ENCODE peak calls at places on chromosomes 16 and 17, in four cellular contexts. M is heart right ventricle, A is cardiac fibroblast, O is OCI-LY7. I is an unnamed sample.

GRCh38 chr17:14014647-14015046 is 54.7 kb upstream of the COX10 start:
- DNase-seq in M (no peak), A (no peak), O (no peak), I (no peak)

GRCh38 chr16:10581507-10581906 is 1.1 kb upstream of the EMP2 start:
- DNase-seq in M (no peak), A (peak), O (no peak), I (no peak)

GRCh38 chr17:43350888-43351361 is 47.9 kb upstream of the ARL4D start:
- DNase-seq in M (no peak), A (no peak), O (no peak), I (no peak)

GRCh38 chr17:10842658-10843057 is 4.8 kb upstream of the PIRT start:
- DNase-seq in M (no peak), A (no peak), O (no peak), I (no peak)

GRCh38 chr17:35018814-35019213 is 38.5 kb downstream of the LIG3 start:
- DNase-seq in M (no peak), A (no peak), O (no peak), I (no peak)

GRCh38 chr17:81164464-81165245 is 652 bp upstream of the PVALEF start:
- DNase-seq in M (no peak), A (no peak), O (no peak), I (no peak)

GRCh38 chr17:58085039-58085715 is 2.0 kb downstream of the DYNLL2 start:
- DNase-seq in M (no peak), A (no peak), O (no peak), I (no peak)

GRCh38 chr16:84827131-84827574 is 7.4 kb downstream of the CRISPLD2 start:
- DNase-seq in M (no peak), A (peak), O (no peak), I (peak)

GRCh38 chr16:49469930-49470451 is 96.4 kb downstream of the C16orf78 start:
- DNase-seq in M (no peak), A (no peak), O (no peak), I (no peak)

GRCh38 chr16:25512041-25512440 is 179.7 kb upstream of the HS3ST4 start:
- DNase-seq in M (no peak), A (no peak), O (no peak), I (no peak)

GRCh38 chr17:43956222-43956621 is 2.5 kb upstream of the PYY start:
- DNase-seq in M (no peak), A (no peak), O (no peak), I (no peak)

GRCh38 chr16:56935201-56935600 is 3.3 kb downstream of the HERPUD1 start:
- DNase-seq in M (no peak), A (no peak), O (no peak), I (no peak)

GRCh38 chr17:19546289-19547065 is 12.8 kb downstream of the SLC47A1 start:
- DNase-seq in M (peak), A (no peak), O (peak), I (peak)

GRCh38 chr16:8998114-8998513 is 34.4 kb upstream of the USP7 start:
- DNase-seq in M (no peak), A (peak), O (no peak), I (no peak)

GRCh38 chr17:1073241-1073962 is 76.5 kb downstream of the TIMM22 start:
- DNase-seq in M (no peak), A (no peak), O (no peak), I (no peak)

GRCh38 chr16:2339521-2340484 is 725 bp downstream of the ABCA3 start:
- DNase-seq in M (peak), A (peak), O (no peak), I (no peak)

GRCh38 chr16:89013111-89013510 is 36.1 kb upstream of the CBFA2T3 start:
- DNase-seq in M (no peak), A (no peak), O (no peak), I (no peak)

GRCh38 chr16:1989826-1990335 is at the start of gene SYNGR3:
- DNase-seq in M (no peak), A (no peak), O (peak), I (no peak)

GRCh38 chr16:50616386-50616785 is 64.7 kb downstream of the SNX20 start:
- DNase-seq in M (no peak), A (no peak), O (no peak), I (no peak)

GRCh38 chr16:8852534-8852933 is 16.3 kb downstream of the CARHSP1 start:
- DNase-seq in M (no peak), A (peak), O (no peak), I (no peak)

GRCh38 chr16:57634171-57634570 is 5.7 kb downstream of the ADGRG1 start:
- DNase-seq in M (no peak), A (no peak), O (no peak), I (no peak)

GRCh38 chr17:44911133-44912001 is 3.9 kb downstream of the GFAP start:
- DNase-seq in M (peak), A (peak), O (peak), I (no peak)

GRCh38 chr16:49748322-49748721 is 107.6 kb downstream of the ZNF423 start:
- DNase-seq in M (no peak), A (peak), O (no peak), I (peak)

DNA sequence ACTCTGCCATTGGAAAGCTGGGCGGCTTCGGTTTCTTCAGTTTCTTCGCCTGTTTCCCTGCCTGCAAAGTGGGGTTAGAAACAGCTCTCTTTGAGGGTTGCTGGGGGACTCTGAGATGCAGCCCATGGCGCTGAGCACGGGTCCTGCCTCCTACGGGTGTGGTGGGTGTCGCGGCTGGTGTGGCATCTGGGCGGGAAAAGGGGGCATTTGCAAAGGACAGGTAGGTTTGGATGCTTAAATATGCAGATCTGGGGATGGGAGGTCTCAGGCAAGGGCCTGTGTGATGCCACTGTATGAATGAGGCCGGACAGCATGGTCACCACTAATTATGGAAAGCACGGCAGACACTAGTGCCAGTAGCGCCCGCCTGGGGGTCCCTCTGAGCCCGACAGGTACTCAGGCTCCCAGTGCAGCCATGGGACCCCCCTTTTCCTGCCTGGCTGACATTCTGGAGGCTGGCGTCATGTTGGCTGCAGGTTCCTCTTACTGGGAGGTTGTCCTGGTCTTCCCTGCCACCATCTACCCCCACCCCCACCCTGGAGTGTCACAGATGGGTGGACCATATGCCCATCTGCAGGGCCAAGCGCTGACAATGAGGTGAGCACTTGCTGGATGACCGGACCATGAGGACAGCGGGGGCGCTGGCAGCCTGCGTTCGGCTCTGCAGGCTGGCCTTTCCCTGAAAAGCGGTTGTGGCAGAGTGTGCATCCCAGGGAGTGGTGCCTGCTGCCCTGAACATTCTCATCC is 237.7 kb downstream of the SEC14L1 start:
- DNase-seq in M (no peak), A (no peak), O (no peak), I (no peak)
- TF ChIP-seq CTCF in M (no peak), A (no peak), O (no peak), I (no peak)

GRCh38 chr17:75959839-75960511 is 19.0 kb downstream of the ACOX1 start:
- DNase-seq in M (no peak), A (no peak), O (no peak), I (no peak)
- H3K4me3 ChIP-seq in M (no peak), A (no peak), O (no peak), I (no peak)

DNA sequence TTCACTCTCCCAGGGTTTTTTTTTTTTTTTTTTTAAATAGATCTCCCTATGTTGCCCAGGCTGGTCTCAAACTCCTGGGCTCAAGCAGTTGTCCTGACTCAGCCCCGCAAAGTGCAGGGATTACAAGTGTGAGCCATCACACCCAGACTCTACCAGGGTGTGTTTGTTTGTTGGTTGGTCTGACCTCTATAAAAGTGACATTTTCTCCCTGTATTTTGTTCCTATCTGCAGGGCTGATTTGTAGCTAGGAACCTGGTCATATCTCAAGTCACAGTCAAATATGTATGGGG is 46.3 kb upstream of the B4GALNT2 start:
- DNase-seq in M (no peak), A (no peak), O (no peak), I (no peak)
- TF ChIP-seq CTCF in M (no peak), A (no peak), O (no peak), I (no peak)

GRCh38 chr16:71899171-71899570 is 3.8 kb downstream of the IST1 start:
- DNase-seq in M (no peak), A (no peak), O (no peak), I (no peak)
- H3K4me3 ChIP-seq in M (no peak), A (no peak), O (no peak), I (no peak)

DNA sequence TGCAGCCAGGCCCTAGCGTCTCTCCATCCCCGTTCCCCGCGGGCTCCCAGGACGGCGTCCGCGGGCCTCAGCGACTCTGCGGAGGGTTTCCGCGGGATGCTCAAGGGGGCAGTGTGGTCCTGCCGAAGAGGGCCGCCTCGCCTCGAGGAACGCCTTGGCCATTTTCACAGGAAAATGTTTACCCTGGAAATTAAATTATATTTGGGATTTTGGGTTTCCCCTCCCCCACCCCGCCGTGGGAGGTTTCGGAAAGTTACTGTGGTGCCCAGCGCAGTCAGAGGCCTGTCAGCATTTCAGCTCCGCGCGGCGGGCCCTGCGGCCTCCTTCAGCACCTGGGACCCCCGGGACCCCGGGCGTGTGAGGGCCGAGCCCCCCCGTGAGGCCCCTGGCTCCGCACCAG is 94.5 kb downstream of the PCTP start:
- DNase-seq in M (peak), A (peak), O (no peak), I (peak)
- TF ChIP-seq CTCF in M (peak), A (peak), O (no peak), I (no peak)

DNA sequence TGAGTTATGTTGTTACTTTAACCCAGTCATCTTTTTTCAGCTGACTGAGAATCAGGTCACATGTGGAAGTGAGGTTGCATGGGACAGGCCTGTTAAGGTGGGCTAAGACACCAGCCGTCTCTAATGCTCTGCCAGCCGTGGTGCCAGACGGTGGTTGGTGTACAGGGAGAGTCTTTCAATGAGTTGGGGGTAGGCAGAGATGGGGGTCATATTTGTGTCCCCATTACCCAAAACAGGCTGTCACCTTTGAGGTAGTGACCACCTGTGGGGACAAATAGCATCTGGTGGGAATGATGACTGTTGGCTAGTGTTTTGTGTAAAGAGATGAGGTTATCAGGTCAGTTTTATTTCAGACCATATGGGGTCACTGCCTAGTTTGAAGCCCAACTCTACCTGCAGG is 1.8 kb downstream of the RPL38 start:
- DNase-seq in M (no peak), A (no peak), O (no peak), I (no peak)
- H3K4me3 ChIP-seq in M (no peak), A (no peak), O (peak), I (no peak)

DNA sequence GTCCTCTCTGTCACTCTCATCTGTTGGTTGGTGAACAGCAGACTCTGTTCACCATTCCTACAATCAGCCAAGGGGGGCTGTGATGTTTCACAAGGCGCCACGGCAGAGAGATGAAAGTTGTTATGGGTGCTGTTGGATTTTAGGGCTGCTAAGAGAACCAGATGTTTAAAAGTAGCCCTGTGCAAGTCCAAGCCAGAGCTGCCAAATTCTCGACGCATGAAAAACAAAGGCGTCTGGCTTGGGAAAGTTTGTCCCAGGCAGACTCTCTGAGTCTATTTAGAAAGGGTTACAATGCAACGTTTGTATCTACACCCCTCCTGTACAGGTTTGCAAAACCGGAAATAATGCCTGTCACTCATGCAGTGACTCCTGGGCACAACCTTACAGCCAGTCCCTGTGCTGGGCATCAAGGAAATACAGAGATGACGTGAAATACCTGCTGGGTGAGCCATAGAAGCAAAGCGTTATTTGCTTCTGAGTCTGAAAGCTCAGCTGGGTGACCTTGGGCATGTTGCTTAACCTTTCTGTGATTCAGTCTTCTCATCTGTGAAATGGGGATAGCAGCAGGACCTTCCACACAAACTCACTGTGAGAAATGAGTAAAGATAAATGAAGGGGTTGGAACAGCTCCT is 74.8 kb downstream of the XYLT1 start:
- DNase-seq in M (no peak), A (peak), O (no peak), I (peak)
- TF ChIP-seq CTCF in M (no peak), A (no peak), O (no peak), I (no peak)

DNA sequence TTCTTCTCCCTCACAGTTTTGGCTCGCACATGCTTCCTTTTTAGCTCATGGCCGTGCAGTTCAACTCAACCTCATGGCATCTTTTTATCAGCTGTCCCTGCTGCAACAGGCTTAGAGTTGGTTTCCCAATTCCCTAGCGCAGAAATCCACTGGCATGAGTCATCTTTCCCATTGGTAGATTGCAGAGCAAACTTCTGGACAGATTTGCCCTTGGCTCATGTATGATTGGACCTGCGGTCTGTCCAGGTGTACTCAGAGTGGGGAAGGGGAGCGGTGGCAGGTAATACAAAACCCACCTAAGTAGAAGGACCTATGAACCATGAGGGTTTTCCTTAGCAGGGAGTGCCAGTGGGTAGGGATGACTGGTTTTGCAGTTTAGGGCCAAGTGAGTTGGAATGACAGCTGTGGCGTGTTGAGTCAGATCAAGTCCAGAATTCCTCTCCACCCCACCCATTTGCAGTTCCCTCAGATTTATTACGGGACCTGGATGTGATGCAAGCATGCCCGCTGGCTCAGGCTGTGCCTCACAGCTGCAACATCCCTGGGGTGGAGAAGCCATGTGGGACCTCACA is 584.7 kb downstream of the WWOX start:
- DNase-seq in M (peak), A (peak), O (no peak), I (peak)
- H3K4me3 ChIP-seq in M (no peak), A (no peak), O (no peak), I (no peak)

GRCh38 chr16:15778999-15779614 is 77.7 kb downstream of the MYH11 start:
- DNase-seq in M (no peak), A (no peak), O (no peak), I (no peak)

GRCh38 chr16:15779664-15780351 is 77.0 kb downstream of the MYH11 start:
- DNase-seq in M (no peak), A (no peak), O (no peak), I (no peak)

GRCh38 chr16:15781650-15782049 is 75.2 kb downstream of the MYH11 start:
- DNase-seq in M (no peak), A (no peak), O (no peak), I (no peak)

GRCh38 chr16:15782573-15783365 is 74.1 kb downstream of the MYH11 start:
- DNase-seq in M (no peak), A (no peak), O (no peak), I (no peak)

GRCh38 chr16:15780805-15781204 is 76.0 kb downstream of the MYH11 start:
- DNase-seq in M (no peak), A (no peak), O (no peak), I (no peak)
- TF ChIP-seq CTCF in M (no peak), A (no peak), O (no peak), I (no peak)

I was measured in lower leg skin.